ENCODE peak calls at places on chromosomes 3 and 15, in six cellular contexts. V is lower lobe of right lung; T is adrenal gland; C is CD8-positive, alpha-beta T cell; X is A549; U is left lung. I is an unnamed sample.
A peak's percentile ranks its signal among the peaks of the same experiment; 100 is the strongest.

GRCh38 chr15:63892794-63893441 is 59.2 kb upstream of the HERC1 start:
- DNase-seq in X (no peak), U (peak; percentile 67), T (peak; percentile 24), C (peak; percentile 68), V (peak; percentile 53), I (peak; percentile 25)

GRCh38 chr15:28987337-28987736 is 101.6 kb downstream of the APBA2 start:
- DNase-seq in C (no peak), T (no peak), X (no peak), U (no peak), V (no peak), I (no peak)

GRCh38 chr3:188348445-188349244 is 194.7 kb downstream of the LPP start:
- DNase-seq in V (peak; percentile 58), U (peak; percentile 49), T (peak; percentile 66), C (no peak), X (peak; percentile 53), I (peak; percentile 63)

GRCh38 chr15:78056714-78057269 is 20.7 kb downstream of the TBC1D2B start:
- DNase-seq in T (no peak), U (no peak), V (no peak), X (no peak), C (no peak), I (no peak)

GRCh38 chr15:85707519-85708338 is 87.0 kb downstream of the KLHL25 start:
- DNase-seq in U (no peak), T (no peak), C (no peak), V (no peak), X (peak; percentile 30), I (no peak)

GRCh38 chr3:132840201-132840700 is 118.0 kb upstream of the NPHP3 start:
- DNase-seq in X (no peak), C (no peak), T (no peak), V (no peak), U (no peak), I (no peak)

GRCh38 chr15:66110788-66111187 is 142.8 kb downstream of the MEGF11 start:
- DNase-seq in X (no peak), T (no peak), C (no peak), V (no peak), U (no peak), I (no peak)

GRCh38 chr3:185236969-185237368 is 16.9 kb downstream of the EHHADH start:
- DNase-seq in X (no peak), T (no peak), V (no peak), U (no peak), C (no peak), I (no peak)

GRCh38 chr15:71448688-71449114 is 333.4 kb downstream of the THSD4 start:
- DNase-seq in T (peak; percentile 81), U (no peak), C (no peak), V (no peak), X (peak; percentile 86), I (peak; percentile 50)

GRCh38 chr15:100842756-100843730 is 36.6 kb upstream of the ALDH1A3 start:
- DNase-seq in T (no peak), U (no peak), X (no peak), C (no peak), V (no peak), I (no peak)

GRCh38 chr3:143951351-143951971 is 20.2 kb upstream of the DIPK2A start:
- DNase-seq in X (peak; percentile 36), V (no peak), U (no peak), C (no peak), T (no peak), I (no peak)

GRCh38 chr3:62252614-62253147 is 120.7 kb downstream of the FEZF2 start:
- DNase-seq in U (no peak), X (no peak), C (no peak), V (no peak), T (peak; percentile 34), I (no peak)

GRCh38 chr15:48279608-48280007 is 51.6 kb upstream of the DUT start:
- DNase-seq in C (no peak), V (no peak), T (no peak), U (no peak), X (no peak), I (no peak)

GRCh38 chr3:39103791-39104552 is 3.5 kb downstream of the GORASP1 start:
- DNase-seq in X (no peak), T (no peak), C (no peak), U (no peak), V (no peak), I (no peak)

GRCh38 chr3:194871143-194871863 is 185.6 kb downstream of the FAM43A start:
- DNase-seq in T (peak; percentile 50), X (peak; percentile 73), C (no peak), U (peak; percentile 49), V (peak; percentile 61), I (peak; percentile 60)

GRCh38 chr15:30065025-30065801 is 17.5 kb upstream of the GOLGA8J start:
- DNase-seq in C (no peak), V (no peak), X (no peak), U (no peak), T (no peak), I (no peak)

GRCh38 chr3:143171656-143172055 is 52.1 kb downstream of the CHST2 start:
- DNase-seq in U (no peak), V (no peak), T (no peak), X (no peak), C (no peak), I (no peak)

GRCh38 chr15:71664622-71665021 is 145.7 kb upstream of the NR2E3 start:
- DNase-seq in X (no peak), C (no peak), T (no peak), U (no peak), V (no peak), I (no peak)

GRCh38 chr3:36695769-36696137 is 68.6 kb downstream of the DCLK3 start:
- DNase-seq in T (no peak), U (no peak), X (no peak), C (no peak), V (no peak), I (no peak)

GRCh38 chr15:41572866-41573265 is 13.9 kb downstream of the TYRO3 start:
- DNase-seq in C (no peak), V (no peak), U (no peak), X (no peak), T (no peak), I (no peak)

GRCh38 chr15:77030928-77031375 is 36.0 kb downstream of the PSTPIP1 start:
- DNase-seq in C (no peak), X (no peak), T (peak; percentile 20), U (peak; percentile 28), V (no peak), I (peak; percentile 15)

GRCh38 chr15:50907866-50908208 is 646 bp upstream of the AP4E1 start:
- DNase-seq in C (peak; percentile 5), V (no peak), X (peak; percentile 53), U (peak; percentile 58), T (peak; percentile 49), I (no peak)

GRCh38 chr3:142642956-142643355 is 46.8 kb downstream of the PLS1 start:
- DNase-seq in X (no peak), V (no peak), C (no peak), U (no peak), T (no peak), I (no peak)

GRCh38 chr3:24042174-24042878 is 97.2 kb downstream of the NR1D2 start:
- DNase-seq in C (no peak), X (no peak), T (no peak), V (no peak), U (no peak), I (no peak)

GRCh38 chr3:127915115-127915936 is at the start of gene KBTBD12:
- DNase-seq in V (peak; percentile 57), T (no peak), U (no peak), X (no peak), C (no peak), I (no peak)

GRCh38 chr15:41983221-41983620 is 10.9 kb upstream of the EHD4 start:
- DNase-seq in C (no peak), V (no peak), X (no peak), T (no peak), U (no peak), I (no peak)

GRCh38 chr3:11718582-11719405 is 75.1 kb upstream of the VGLL4 start:
- DNase-seq in U (peak; percentile 67), X (peak; percentile 58), V (peak; percentile 64), T (peak; percentile 69), C (peak; percentile 7), I (peak; percentile 42)
- H3K27ac ChIP-seq in U (peak overlapping the region; percentile 86), X (peak overlapping the region; percentile 95), V (peak overlapping the region; percentile 92), T (peak overlapping the region; percentile 85), C (peak overlapping the region; percentile 56), I (peak overlapping the region; percentile 95)

GRCh38 chr15:67186688-67187087 is 67.8 kb downstream of the AAGAB start:
- DNase-seq in X (no peak), V (no peak), T (no peak), C (no peak), U (no peak), I (no peak)
- H3K27ac ChIP-seq in X (peak overlapping the region; percentile 15), V (peak overlapping the region; percentile 53), T (no peak overlapping the region), C (no peak overlapping the region), U (no peak overlapping the region), I (peak overlapping the region; percentile 31)

GRCh38 chr3:32781211-32781968 is 36.4 kb upstream of the TRIM71 start:
- DNase-seq in X (peak; percentile 89), U (peak; percentile 83), V (peak; percentile 91), C (peak; percentile 41), T (peak; percentile 67), I (peak; percentile 18)

GRCh38 chr3:32782417-32782816 is 35.4 kb upstream of the TRIM71 start:
- DNase-seq in V (no peak), C (no peak), U (no peak), X (no peak), T (no peak), I (no peak)

GRCh38 chr3:32778389-32778788 is 39.4 kb upstream of the TRIM71 start:
- DNase-seq in T (no peak), V (no peak), X (no peak), U (no peak), C (no peak), I (no peak)

GRCh38 chr3:32780735-32781210 is 37.0 kb upstream of the TRIM71 start:
- DNase-seq in V (peak; percentile 78), X (peak; percentile 65), U (peak; percentile 66), C (no peak), T (peak; percentile 27), I (no peak)

DNA sequence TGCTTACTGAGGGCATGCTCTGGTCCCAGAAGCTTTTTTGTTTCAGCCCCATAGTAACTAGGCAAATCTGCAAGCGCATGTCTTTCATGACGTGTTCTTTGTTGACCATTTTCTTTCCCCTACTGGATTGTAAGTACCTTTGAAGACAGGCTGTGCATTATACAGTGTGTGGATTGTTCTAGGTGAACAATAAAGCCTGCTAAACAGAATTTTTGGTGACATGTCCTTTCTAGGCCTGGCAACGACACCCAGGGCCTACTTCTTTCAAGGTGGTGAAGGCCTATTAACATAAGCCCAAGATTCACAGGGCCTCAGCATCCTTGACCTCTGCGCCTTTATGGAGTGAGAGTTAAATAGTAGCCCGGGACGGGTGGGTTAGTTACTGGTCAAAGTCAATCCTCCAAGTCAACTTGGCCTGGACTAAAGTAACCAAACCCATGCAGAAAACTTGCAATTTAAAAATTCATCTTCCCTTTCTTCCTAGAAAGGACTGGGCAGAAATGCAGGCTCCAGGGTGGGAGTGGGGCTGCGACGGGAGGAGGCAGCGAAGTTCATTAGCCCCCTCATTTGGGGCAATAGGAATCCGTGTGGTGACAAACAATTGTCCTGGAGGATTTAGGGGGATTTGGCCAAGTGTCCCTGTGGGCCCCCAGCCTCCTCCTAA is 37.6 kb upstream of the TRIM71 start:
- DNase-seq in X (no peak), C (no peak), U (no peak), V (no peak), T (no peak), I (no peak)
- H3K27ac ChIP-seq in X (peak overlapping the region; percentile 79), C (no peak overlapping the region), U (no peak overlapping the region), V (no peak overlapping the region), T (no peak overlapping the region), I (no peak overlapping the region)

DNA sequence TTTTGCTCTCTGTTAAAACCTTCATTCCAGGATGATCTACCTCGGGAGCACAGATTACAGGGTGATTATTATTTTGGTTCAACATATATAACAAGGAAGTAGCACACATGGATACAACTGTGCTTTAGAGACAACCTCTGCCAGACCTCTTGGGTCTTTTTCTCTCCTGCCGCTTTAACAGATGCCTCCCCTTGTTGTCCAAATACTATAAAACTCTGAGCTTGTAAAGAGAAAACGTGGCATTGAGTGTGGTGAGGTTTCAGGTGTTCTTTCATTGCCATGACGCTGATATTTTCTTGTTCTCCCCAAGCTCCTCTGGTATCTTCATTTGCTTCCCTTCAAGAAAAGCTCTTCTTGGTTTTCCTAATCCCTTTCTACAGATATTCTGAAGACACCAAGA is 29.0 kb downstream of the BCL2L10 start:
- DNase-seq in C (no peak), X (no peak), T (no peak), V (no peak), U (no peak), I (no peak)
- H3K27ac ChIP-seq in C (no peak overlapping the region), X (peak overlapping the region; percentile 6), T (no peak overlapping the region), V (no peak overlapping the region), U (no peak overlapping the region), I (no peak overlapping the region)